ENCODE peak calls at places on chromosome 2, in ten cellular contexts. Q is RWPE1; X is RPMI7951; P is AG20443; A is OCI-LY7; B is activated CD8-positive, alpha-beta memory T cell treated with anti-CD3 and anti-CD28 coated beads for 48 hours; V is NCI-H748 treated with DMSO at 0.1 percent for 48 hours; R is fibroblast of pulmonary artery; G is NCI-H1417; C is AG04450. D is an unnamed sample.

GRCh38 chr2:234128606-234129005 is 78.1 kb downstream of the SPP2 start:
- DNase-seq in P (no peak), G (no peak), Q (no peak), C (no peak), V (no peak), R (no peak), A (no peak), B (no peak), X (peak; percentile 53), D (no peak)

GRCh38 chr2:45855374-45855773 is 203.9 kb downstream of the PRKCE start:
- DNase-seq in C (no peak), G (no peak), V (no peak), A (no peak), Q (no peak), B (no peak), P (no peak), R (peak; percentile 10), X (no peak), D (no peak)

GRCh38 chr2:9739508-9739907 is 103.8 kb upstream of the TAF1B start:
- DNase-seq in C (no peak), R (peak; percentile 16), X (peak; percentile 54), V (no peak), P (peak; percentile 61), B (peak; percentile 27), G (no peak), A (no peak), Q (no peak), D (no peak)

GRCh38 chr2:6083131-6083530 is 390.9 kb downstream of the SOX11 start:
- DNase-seq in V (no peak), Q (no peak), X (no peak), P (no peak), A (no peak), G (peak; percentile 17), R (no peak), C (no peak), B (no peak), D (no peak)

GRCh38 chr2:197184959-197185586 is 125.5 kb downstream of the ANKRD44 start:
- DNase-seq in G (no peak), B (no peak), C (no peak), A (no peak), R (peak; percentile 73), Q (no peak), X (peak; percentile 79), V (no peak), P (no peak), D (no peak)

GRCh38 chr2:28430790-28431418 is 38.2 kb downstream of the FOSL2 start:
- DNase-seq in X (no peak), Q (no peak), V (no peak), B (no peak), G (no peak), A (no peak), P (no peak), R (no peak), C (no peak), D (no peak)

GRCh38 chr2:25700221-25700660 is 26.9 kb upstream of the DTNB start:
- DNase-seq in B (no peak), P (peak; percentile 61), A (peak; percentile 56), V (peak; percentile 31), R (peak; percentile 50), C (no peak), X (peak; percentile 34), G (peak; percentile 74), Q (peak; percentile 77), D (peak; percentile 66)

GRCh38 chr2:6773007-6773693 is 92.6 kb downstream of the CMPK2 start:
- DNase-seq in X (peak; percentile 37), C (no peak), Q (peak; percentile 45), B (peak; percentile 31), V (peak; percentile 74), P (peak; percentile 73), G (peak; percentile 89), R (peak; percentile 17), A (peak; percentile 78), D (peak; percentile 77)

GRCh38 chr2:219386532-219387280 is 1.0 kb downstream of the DNPEP start:
- DNase-seq in A (peak; percentile 6), G (peak; percentile 57), R (no peak), X (no peak), V (no peak), Q (no peak), C (no peak), B (no peak), P (peak; percentile 26), D (no peak)

D was measured in NCI-H510A treated with DMSO at 0.1 percent for 48 hours.